ENCODE peak calls at places on chromosome 14, in four cellular contexts. U, X, C and V are unnamed samples.

GRCh38 chr14:55432628-55433027 is 7.8 kb downstream of the TBPL2 start:
- DNase-seq in U (no peak), X (no peak), C (no peak), V (no peak)

GRCh38 chr14:92645841-92646478 is 102.5 kb downstream of the LGMN start:
- DNase-seq in U (no peak), X (no peak), C (no peak), V (no peak)

GRCh38 chr14:32077081-32078029 is at the start of gene ARHGAP5:
- DNase-seq in U (no peak), X (no peak), C (peak), V (no peak)

GRCh38 chr14:43625294-43625693 is 881.8 kb downstream of the FSCB start:
- DNase-seq in U (no peak), X (no peak), C (no peak), V (no peak)

GRCh38 chr14:74532246-74532645 is 38.7 kb downstream of the ISCA2 start:
- DNase-seq in U (no peak), X (no peak), C (no peak), V (no peak)

GRCh38 chr14:64569108-64570045 is 19.6 kb downstream of the PPP1R36 start:
- DNase-seq in U (no peak), X (no peak), C (peak), V (peak)

GRCh38 chr14:95741051-95741490 is 27.1 kb upstream of the TCL1A start:
- DNase-seq in U (no peak), X (no peak), C (no peak), V (no peak)

GRCh38 chr14:53807580-53807979 is 149.0 kb downstream of the BMP4 start:
- DNase-seq in U (no peak), X (no peak), C (no peak), V (no peak)

GRCh38 chr14:101731187-101732080 is 30.1 kb upstream of the PPP2R5C start:
- DNase-seq in U (peak), X (peak), C (peak), V (peak)

GRCh38 chr14:24960816-24961215 is 89.1 kb downstream of the STXBP6 start:
- DNase-seq in U (no peak), X (no peak), C (no peak), V (no peak)

GRCh38 chr14:54147285-54147684 is 190.7 kb upstream of the BMP4 start:
- DNase-seq in U (no peak), X (no peak), C (no peak), V (no peak)

GRCh38 chr14:61326847-61327246 is 5.5 kb downstream of the PRKCH start:
- DNase-seq in U (peak), X (no peak), C (peak), V (no peak)

GRCh38 chr14:101109981-101110728 is 206.6 kb upstream of the RTL1 start:
- DNase-seq in U (no peak), X (no peak), C (no peak), V (no peak)

GRCh38 chr14:91155626-91156089 is 41.8 kb downstream of the DGLUCY start:
- DNase-seq in U (no peak), X (no peak), C (no peak), V (no peak)

GRCh38 chr14:71250791-71251190 is 343.5 kb downstream of the PCNX1 start:
- DNase-seq in U (no peak), X (no peak), C (no peak), V (no peak)

GRCh38 chr14:98816718-98817117 is 455.3 kb downstream of the BCL11B start:
- DNase-seq in U (no peak), X (no peak), C (no peak), V (no peak)

GRCh38 chr14:68397827-68398226 is 395.0 kb downstream of the ZFP36L1 start:
- DNase-seq in U (no peak), X (no peak), C (no peak), V (no peak)

GRCh38 chr14:71321556-71322315 is 414.5 kb downstream of the PCNX1 start:
- DNase-seq in U (no peak), X (no peak), C (no peak), V (peak)

DNA sequence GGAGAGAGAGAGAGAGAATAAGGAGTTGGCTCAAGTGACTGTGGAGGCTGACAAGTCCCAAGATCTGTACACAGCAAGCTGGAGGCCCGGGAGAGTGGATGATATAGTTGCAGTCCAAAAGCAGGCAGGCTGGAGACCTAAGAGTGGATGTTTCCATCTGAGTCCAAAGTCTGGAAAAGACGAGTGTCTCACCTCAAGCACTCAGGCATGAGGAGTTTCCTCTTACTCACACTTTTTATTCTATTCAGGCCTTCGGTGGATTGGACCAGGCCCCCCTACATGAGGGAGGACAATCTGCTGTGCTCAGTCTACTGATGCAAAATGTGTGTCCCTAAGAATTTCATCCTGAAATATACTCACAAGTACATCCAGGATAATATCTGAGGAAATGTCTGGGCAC is 484.6 kb downstream of the VRK1 start:
- DNase-seq in U (no peak), X (no peak), C (no peak), V (peak)
- H3K4me3 ChIP-seq in U (no peak), X (no peak), C (no peak), V (no peak)

GRCh38 chr14:39621678-39622077 is 189.4 kb upstream of the FBXO33 start:
- DNase-seq in U (no peak), X (no peak), C (no peak), V (no peak)

GRCh38 chr14:39628087-39628486 is 195.9 kb upstream of the FBXO33 start:
- DNase-seq in U (no peak), X (no peak), C (no peak), V (no peak)

GRCh38 chr14:39621223-39621622 is 189.0 kb upstream of the FBXO33 start:
- DNase-seq in U (no peak), X (no peak), C (no peak), V (no peak)

GRCh38 chr14:39626589-39627576 is 194.7 kb upstream of the FBXO33 start:
- DNase-seq in U (no peak), X (no peak), C (no peak), V (no peak)
- H3K4me3 ChIP-seq in U (no peak), X (no peak), C (no peak), V (no peak)

DNA sequence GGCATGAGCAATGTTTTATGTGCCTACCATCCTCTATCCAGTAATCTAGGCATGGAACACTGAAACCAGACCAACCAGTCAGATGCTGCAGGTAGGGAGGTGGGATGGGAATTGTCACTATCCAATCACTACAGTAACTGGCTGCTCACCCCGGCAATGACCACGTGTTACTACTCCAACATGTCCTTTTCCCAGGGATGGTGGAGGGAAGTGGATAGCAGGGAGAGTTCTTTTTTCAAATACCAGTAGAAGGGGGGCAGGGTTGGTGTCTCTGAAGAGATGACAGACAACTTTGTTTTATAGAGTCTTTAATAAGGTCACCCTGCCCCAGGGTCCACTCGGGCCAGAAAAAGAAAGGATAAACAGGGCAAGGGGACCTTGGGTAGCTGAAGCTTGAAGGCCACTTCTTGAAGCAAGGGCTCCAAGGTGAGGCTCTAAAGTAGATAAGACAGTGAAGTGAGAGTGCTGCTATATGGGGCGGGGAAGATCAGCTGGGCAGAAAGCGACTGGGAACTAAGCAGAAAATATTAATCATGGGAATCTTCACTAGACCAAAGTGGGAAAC is 14.7 kb upstream of the CDH24 start:
- DNase-seq in U (no peak), X (no peak), C (no peak), V (no peak)
- H3K4me3 ChIP-seq in U (peak), X (peak), C (peak), V (peak)

GRCh38 chr14:76929927-76930326 is 98.6 kb downstream of the IRF2BPL start:
- DNase-seq in U (no peak), X (peak), C (peak), V (no peak)

GRCh38 chr14:76928301-76928700 is 100.2 kb downstream of the IRF2BPL start:
- DNase-seq in U (no peak), X (no peak), C (no peak), V (no peak)

GRCh38 chr14:76923422-76924362 is 97.5 kb downstream of the LRRC74A start:
- DNase-seq in U (no peak), X (no peak), C (no peak), V (no peak)

GRCh38 chr14:76924363-76925151 is 98.3 kb downstream of the LRRC74A start:
- DNase-seq in U (no peak), X (peak), C (no peak), V (no peak)

GRCh38 chr14:76926521-76927251 is 100.5 kb downstream of the LRRC74A start:
- DNase-seq in U (no peak), X (peak), C (no peak), V (no peak)
- H3K4me3 ChIP-seq in U (no peak), X (no peak), C (no peak), V (no peak)

GRCh38 chr14:20970647-20970982 is 15.3 kb downstream of the RNASE2 start:
- DNase-seq in U (no peak), X (no peak), C (no peak), V (no peak)
- H3K4me3 ChIP-seq in U (peak), X (peak), C (peak), V (peak)

DNA sequence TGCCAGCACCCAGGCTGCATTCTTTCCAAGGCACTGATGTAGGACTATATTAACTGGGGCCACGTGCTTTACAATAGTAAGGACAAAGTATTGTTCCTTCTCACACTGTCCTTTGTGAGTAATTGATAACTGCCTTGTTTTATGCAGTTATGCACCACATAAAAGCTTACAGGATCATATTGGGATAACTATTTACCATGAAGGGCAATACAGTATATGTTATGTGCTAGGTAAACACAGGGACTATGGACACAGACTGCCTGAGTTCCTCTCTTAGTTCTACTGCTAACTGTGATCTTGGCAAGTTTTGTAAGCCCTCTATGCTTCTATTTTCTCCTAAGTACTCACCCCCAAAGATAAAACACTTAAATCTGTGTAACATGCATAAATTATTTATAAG is 183.7 kb downstream of the NOVA1 start:
- DNase-seq in U (no peak), X (no peak), C (no peak), V (no peak)
- H3K4me3 ChIP-seq in U (no peak), X (no peak), C (no peak), V (no peak)